ENCODE peak calls at places on chromosome 20, in nine cellular contexts. X is ovary, N is tibial nerve, Z is K562, I is upper lobe of left lung, K is stomach, U is A549, D is transverse colon, Q is HepG2. C is an unnamed sample.

GRCh38 chr20:46151936-46152335 is 33.8 kb downstream of the CD40 start:
- DNase-seq in D (no peak), Z (peak), Q (peak), X (no peak), U (peak), K (no peak), N (no peak), I (no peak), C (peak)

GRCh38 chr20:10462516-10462915 is 27.4 kb downstream of the SLX4IP start:
- DNase-seq in D (no peak), Z (no peak), Q (no peak), N (no peak), X (no peak), K (no peak), I (no peak), U (no peak), C (no peak)

GRCh38 chr20:10728873-10729670 is 55.3 kb upstream of the JAG1 start:
- DNase-seq in N (no peak), K (no peak), D (no peak), Q (no peak), I (no peak), X (no peak), Z (no peak), U (no peak), C (no peak)

GRCh38 chr20:2859330-2860121 is 13.8 kb upstream of the PTPRA start:
- DNase-seq in I (no peak), Z (no peak), U (no peak), X (no peak), D (no peak), K (no peak), Q (no peak), N (no peak), C (no peak)

GRCh38 chr20:22942742-22943141 is 92.4 kb upstream of the SSTR4 start:
- DNase-seq in X (no peak), Z (no peak), N (no peak), I (no peak), D (no peak), Q (no peak), K (no peak), U (no peak), C (no peak)

GRCh38 chr20:25686081-25687077 is 10.3 kb downstream of the ZNF337 start:
- DNase-seq in K (no peak), Q (no peak), D (no peak), I (no peak), X (no peak), N (no peak), Z (no peak), U (no peak), C (no peak)

GRCh38 chr20:33803921-33804337 is 7.2 kb upstream of the CHMP4B start:
- DNase-seq in D (no peak), K (no peak), X (no peak), Q (no peak), N (no peak), I (no peak), Z (no peak), U (no peak), C (no peak)

GRCh38 chr20:2814587-2815051 is at the start of gene C20orf141:
- DNase-seq in X (no peak), Q (no peak), K (no peak), N (peak), D (peak), I (no peak), Z (peak), U (peak), C (peak)

GRCh38 chr20:23629017-23629541 is 8.7 kb downstream of the CST3 start:
- DNase-seq in U (peak), K (peak), I (no peak), Q (peak), D (peak), Z (peak), X (no peak), N (peak), C (no peak)

GRCh38 chr20:31517373-31517772 is 3.1 kb downstream of the HM13 start:
- DNase-seq in Q (peak), N (peak), I (no peak), D (peak), X (no peak), Z (peak), U (peak), K (peak), C (peak)

GRCh38 chr20:13397300-13397724 is 176.2 kb downstream of the ISM1 start:
- DNase-seq in Z (no peak), Q (no peak), D (no peak), N (no peak), I (no peak), X (no peak), K (no peak), U (no peak), C (no peak)

GRCh38 chr20:25496968-25497401 is 88.3 kb downstream of the NINL start:
- DNase-seq in Z (no peak), N (no peak), K (no peak), U (no peak), I (peak), Q (no peak), X (no peak), D (no peak), C (no peak)

GRCh38 chr20:23157741-23158140 is 71.6 kb upstream of the CD93 start:
- DNase-seq in Q (no peak), Z (no peak), D (no peak), N (no peak), X (no peak), I (peak), U (no peak), K (peak), C (no peak)

GRCh38 chr20:44785768-44786167 is 24.6 kb downstream of the RIMS4 start:
- DNase-seq in K (no peak), Z (no peak), Q (no peak), N (no peak), I (no peak), U (peak), X (no peak), D (no peak), C (peak)

GRCh38 chr20:1402149-1402548 is 9.3 kb upstream of the FKBP1A start:
- DNase-seq in Q (no peak), X (no peak), K (no peak), Z (no peak), I (no peak), N (no peak), U (no peak), D (no peak), C (no peak)

GRCh38 chr20:53205046-53205445 is 232.9 kb downstream of the TSHZ2 start:
- DNase-seq in I (no peak), K (no peak), X (no peak), Z (no peak), Q (no peak), U (no peak), N (no peak), D (no peak), C (no peak)

GRCh38 chr20:1803216-1804128 is 91.7 kb upstream of the SIRPA start:
- DNase-seq in K (peak), Q (no peak), I (peak), D (peak), N (peak), X (peak), U (no peak), Z (no peak), C (peak)

GRCh38 chr20:32109392-32110172 is at the start of gene TM9SF4:
- DNase-seq in N (peak), Q (peak), U (peak), I (peak), Z (peak), K (peak), X (peak), D (peak), C (peak)

GRCh38 chr20:45510242-45510862 is 5.1 kb downstream of the SPINT3 start:
- DNase-seq in I (no peak), Q (no peak), D (no peak), X (no peak), Z (no peak), K (no peak), N (no peak), U (no peak), C (no peak)

GRCh38 chr20:31605902-31606677 is 1.0 kb downstream of the ID1 start:
- DNase-seq in I (peak), X (peak), K (peak), N (no peak), D (peak), U (no peak), Z (peak), Q (peak), C (peak)

GRCh38 chr20:56949318-56949717 is 317.1 kb downstream of the BMP7 start:
- DNase-seq in Z (peak), Q (no peak), U (no peak), I (no peak), K (no peak), X (no peak), D (no peak), N (no peak), C (no peak)

GRCh38 chr20:4637081-4637797 is 84.5 kb upstream of the PRND start:
- DNase-seq in N (no peak), Q (no peak), Z (no peak), U (no peak), K (no peak), X (no peak), I (no peak), D (no peak), C (no peak)
- TF ChIP-seq EP300 in N (no peak), Q (no peak), Z (no peak), U (no peak), K (no peak), X (no peak), I (no peak), D (no peak), C (no peak)

GRCh38 chr20:48066851-48067250 is 281.6 kb upstream of the SULF2 start:
- DNase-seq in Z (no peak), N (no peak), U (no peak), I (no peak), X (no peak), D (no peak), K (no peak), Q (no peak), C (no peak)
- TF ChIP-seq EP300 in Z (no peak), N (no peak), U (no peak), I (no peak), X (no peak), D (no peak), K (no peak), Q (no peak), C (no peak)

DNA sequence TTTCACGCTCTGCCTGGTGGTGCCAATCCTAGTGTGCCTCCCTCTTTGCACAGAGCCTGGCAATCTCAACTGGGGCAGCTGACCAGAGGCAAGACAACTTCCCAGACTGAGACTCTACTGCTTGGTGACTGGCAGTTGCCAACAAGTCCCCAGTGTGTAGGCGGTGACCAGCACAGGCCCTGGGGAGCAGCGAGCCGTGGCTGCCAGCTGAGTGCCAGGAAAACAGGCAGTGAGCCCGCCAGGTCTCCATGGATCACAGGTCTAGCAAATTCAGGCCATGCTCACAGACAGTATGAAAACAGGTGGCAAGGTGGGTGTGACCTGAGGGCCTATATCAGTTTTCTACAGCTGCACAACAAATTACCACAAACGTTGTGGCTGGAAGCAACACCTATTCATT is 289.9 kb downstream of the KIF16B start:
- DNase-seq in U (no peak), K (no peak), X (no peak), D (no peak), I (no peak), N (no peak), Z (no peak), Q (no peak), C (no peak)
- TF ChIP-seq EP300 in U (no peak), K (no peak), X (no peak), D (no peak), I (no peak), N (no peak), Z (no peak), Q (no peak), C (no peak)

DNA sequence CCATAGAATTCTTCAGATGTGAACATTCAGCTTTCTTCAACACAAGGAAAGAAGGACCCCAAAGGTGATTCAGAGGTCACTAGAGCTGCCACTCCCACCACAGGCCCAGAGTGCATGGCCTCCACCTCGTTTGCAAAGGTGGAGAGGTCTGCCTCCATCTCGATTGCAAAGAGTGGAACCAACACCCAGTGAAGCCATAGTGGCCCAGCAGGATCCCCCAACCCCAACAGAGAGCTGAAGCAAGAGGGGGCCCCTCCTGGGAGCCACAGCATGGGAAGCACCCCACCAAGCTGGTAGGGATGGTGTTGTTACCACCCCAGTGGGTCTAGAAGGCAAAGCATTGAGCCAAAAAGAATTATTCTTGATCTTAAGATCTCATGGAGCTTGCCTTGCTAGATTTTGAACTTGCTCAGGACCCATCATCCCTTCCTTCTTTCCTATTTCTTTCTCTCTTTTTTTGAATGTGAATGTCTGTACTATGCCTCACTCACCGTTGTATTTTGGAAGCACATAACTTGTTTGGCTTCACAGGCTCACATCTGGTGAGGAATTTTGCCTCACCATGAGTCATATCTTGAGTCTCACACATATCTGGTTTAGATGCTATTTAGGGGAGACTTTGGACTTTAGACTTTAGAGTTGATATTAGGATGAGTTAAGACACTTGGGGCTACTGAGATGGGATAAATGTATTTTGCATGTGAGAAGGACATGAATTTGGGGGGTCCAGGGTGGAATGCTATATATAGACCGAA is 119.2 kb downstream of the ANKRD60 start:
- DNase-seq in I (no peak), N (no peak), K (no peak), D (no peak), Q (no peak), Z (no peak), X (no peak), U (no peak), C (no peak)
- TF ChIP-seq EP300 in I (no peak), N (no peak), K (no peak), D (no peak), Q (no peak), Z (no peak), X (no peak), U (no peak), C (no peak)

GRCh38 chr20:14449323-14449722 is 111.9 kb upstream of the FLRT3 start:
- DNase-seq in U (no peak), K (no peak), X (no peak), Q (no peak), D (no peak), N (no peak), Z (no peak), I (no peak), C (no peak)

GRCh38 chr20:14445902-14446301 is 108.5 kb upstream of the FLRT3 start:
- DNase-seq in Q (no peak), Z (no peak), D (no peak), I (no peak), K (no peak), U (no peak), N (no peak), X (no peak), C (no peak)

GRCh38 chr20:14444106-14444505 is 106.7 kb upstream of the FLRT3 start:
- DNase-seq in Q (no peak), N (no peak), D (no peak), I (no peak), K (no peak), X (no peak), Z (no peak), U (no peak), C (no peak)

GRCh38 chr20:14445310-14445709 is 107.9 kb upstream of the FLRT3 start:
- DNase-seq in K (no peak), Z (no peak), D (no peak), I (no peak), U (peak), Q (no peak), N (no peak), X (no peak), C (no peak)

DNA sequence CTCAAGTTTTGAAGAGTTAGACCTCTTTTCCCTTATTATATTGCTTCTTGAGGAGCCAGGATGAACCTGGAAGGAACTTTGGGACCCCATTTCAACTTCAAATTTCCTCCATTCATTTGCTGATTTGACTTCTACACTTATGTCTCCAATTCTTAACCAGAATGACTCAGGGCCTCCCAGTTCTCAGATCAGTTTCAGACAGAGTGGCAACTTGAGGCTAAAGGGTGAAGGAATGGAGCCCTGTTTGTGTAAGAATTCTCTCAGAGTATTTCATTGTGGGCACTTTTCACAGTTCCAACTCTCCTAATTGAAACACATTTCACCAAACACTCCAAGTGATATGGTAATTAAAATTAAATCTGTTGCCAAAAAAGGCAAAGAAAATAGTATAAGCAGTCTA is 109.0 kb upstream of the FLRT3 start:
- DNase-seq in K (no peak), Q (no peak), D (no peak), U (no peak), N (no peak), X (no peak), I (no peak), Z (no peak), C (no peak)
- TF ChIP-seq EP300 in K (no peak), Q (no peak), D (no peak), U (no peak), N (no peak), X (no peak), I (no peak), Z (no peak), C (no peak)

DNA sequence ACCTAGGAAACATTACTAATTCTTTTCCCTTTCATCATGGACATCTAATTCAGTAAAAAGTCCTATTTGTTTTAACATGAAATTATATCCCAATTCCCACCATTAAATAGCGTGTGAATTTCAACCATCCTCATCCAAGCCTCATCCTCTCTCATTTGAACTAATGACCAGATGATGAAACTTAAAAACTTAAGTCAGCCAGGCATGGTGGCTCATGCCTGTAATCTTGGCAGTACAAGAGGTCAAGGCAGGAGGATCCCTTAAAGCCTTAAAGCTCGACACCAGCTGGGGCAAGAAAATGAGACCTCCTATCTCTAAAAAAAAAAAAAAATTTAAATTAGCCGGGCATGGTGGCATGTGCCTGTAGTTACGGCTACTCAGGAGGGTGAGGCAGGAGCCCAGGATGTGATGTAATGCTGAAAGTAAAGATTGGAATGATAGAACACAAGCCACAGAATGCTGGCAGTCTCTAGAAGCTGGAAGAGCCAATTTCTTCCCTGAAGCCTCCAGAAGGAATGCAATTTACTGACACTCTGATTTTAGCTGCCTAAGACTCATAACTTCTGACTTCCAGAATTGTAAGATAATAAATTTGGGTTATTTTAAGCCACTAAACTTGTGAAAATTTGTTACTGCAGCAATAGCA is 27.1 kb upstream of the HAO1 start:
- DNase-seq in Q (no peak), I (no peak), K (no peak), Z (no peak), D (no peak), X (no peak), N (peak), U (no peak), C (no peak)
- TF ChIP-seq EP300 in Q (no peak), I (no peak), K (no peak), Z (no peak), D (no peak), X (no peak), N (peak), U (no peak), C (no peak)

GRCh38 chr20:63746766-63747315 is 7.3 kb downstream of the SLC2A4RG start:
- DNase-seq in U (no peak), D (no peak), K (no peak), Q (no peak), I (peak), X (no peak), N (no peak), Z (no peak), C (peak)
- TF ChIP-seq EP300 in U (no peak), D (no peak), K (no peak), Q (no peak), I (no peak), X (no peak), N (no peak), Z (no peak), C (no peak)

GRCh38 chr20:17504898-17505663 is 26.1 kb downstream of the BFSP1 start:
- DNase-seq in Q (peak), X (peak), D (peak), I (peak), N (peak), Z (peak), K (peak), U (peak), C (peak)

GRCh38 chr20:17504326-17504897 is 26.8 kb downstream of the BFSP1 start:
- DNase-seq in X (peak), D (no peak), N (no peak), U (no peak), Q (no peak), K (no peak), Z (no peak), I (peak), C (peak)

GRCh38 chr20:17508756-17509155 is 22.4 kb downstream of the BFSP1 start:
- DNase-seq in Z (no peak), K (no peak), I (no peak), D (no peak), N (no peak), Q (no peak), U (no peak), X (no peak), C (no peak)

GRCh38 chr20:17505664-17506517 is 25.3 kb downstream of the BFSP1 start:
- DNase-seq in Z (peak), X (no peak), K (no peak), I (no peak), D (no peak), N (no peak), Q (peak), U (no peak), C (no peak)

GRCh38 chr20:17507032-17507431 is 24.1 kb downstream of the BFSP1 start:
- DNase-seq in X (no peak), D (no peak), N (no peak), Q (no peak), U (no peak), Z (peak), I (no peak), K (no peak), C (no peak)
- TF ChIP-seq EP300 in X (no peak), D (no peak), N (no peak), Q (no peak), U (no peak), Z (peak), I (no peak), K (no peak), C (no peak)

DNA sequence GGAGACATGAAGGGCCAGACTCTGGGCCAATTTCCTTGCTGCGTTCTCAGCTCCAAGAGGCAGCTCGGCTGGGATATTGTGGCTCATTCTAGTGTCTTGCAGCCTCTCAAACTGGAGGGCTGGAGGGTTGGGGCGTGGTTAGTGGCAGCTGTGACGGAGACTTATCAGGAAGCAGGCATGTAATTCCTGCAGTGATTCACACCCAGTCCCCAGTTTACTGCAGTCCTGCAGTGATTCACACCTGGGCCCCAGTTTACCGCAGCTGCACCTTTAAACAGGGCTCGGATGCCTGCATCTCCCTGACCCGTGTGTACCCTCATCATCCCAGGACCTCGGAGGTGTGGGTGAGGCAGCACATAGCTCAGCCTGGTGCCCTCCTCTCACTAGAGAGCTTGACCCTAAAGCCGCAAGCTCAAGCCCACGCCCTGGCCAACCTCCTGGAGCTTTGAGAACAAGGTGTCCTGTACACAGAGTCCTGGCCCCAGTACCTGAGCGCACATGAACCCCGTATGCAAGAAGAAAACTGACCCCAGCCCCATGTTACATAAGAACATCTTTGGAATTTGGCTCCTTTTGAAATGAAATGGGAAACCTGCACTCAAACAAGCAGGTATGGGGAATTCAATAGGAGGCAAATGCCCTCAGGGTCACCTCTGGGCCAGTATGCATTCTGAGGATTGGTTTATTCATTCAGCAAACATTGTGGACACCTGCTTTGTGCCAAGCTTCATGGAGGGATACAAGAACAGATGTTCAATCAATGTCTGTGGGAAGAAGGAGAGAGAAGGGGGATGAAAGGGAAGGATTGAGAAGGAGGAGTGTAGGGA is 55.3 kb upstream of the FAM83D start:
- DNase-seq in U (peak), K (no peak), N (no peak), I (no peak), Z (peak), X (no peak), Q (no peak), D (peak), C (no peak)
- TF ChIP-seq EP300 in U (no peak), K (no peak), N (no peak), I (no peak), Z (no peak), X (no peak), Q (no peak), D (peak), C (no peak)

C was measured in SK-N-SH.